ENCODE peak calls at places on chromosomes 6 and 20, in five cellular contexts. S, B, Z, R and H are unnamed samples.

GRCh38 chr6:52207066-52207465 is 20.9 kb downstream of the IL17A start:
- DNase-seq in S (no peak), B (no peak), Z (no peak), R (no peak), H (no peak)

GRCh38 chr6:117546674-117547073 is 55.6 kb downstream of the GOPC start:
- DNase-seq in S (no peak), B (peak), Z (no peak), R (no peak), H (peak)

GRCh38 chr6:22442826-22443225 is 126.5 kb upstream of the HDGFL1 start:
- DNase-seq in S (no peak), B (no peak), Z (no peak), R (no peak), H (no peak)

GRCh38 chr6:22873531-22874136 is 304.3 kb downstream of the HDGFL1 start:
- DNase-seq in S (no peak), B (no peak), Z (no peak), R (no peak), H (no peak)

GRCh38 chr20:48642105-48642880 is 185.5 kb downstream of the PREX1 start:
- DNase-seq in S (no peak), B (no peak), Z (no peak), R (no peak), H (no peak)

GRCh38 chr6:154852700-154853099 is 119.5 kb downstream of the SCAF8 start:
- DNase-seq in S (no peak), B (no peak), Z (no peak), R (no peak), H (no peak)

GRCh38 chr20:36214684-36215256 is 21.5 kb upstream of the AAR2 start:
- DNase-seq in S (no peak), B (peak), Z (no peak), R (no peak), H (peak)

GRCh38 chr6:113997106-113997505 is 26.2 kb upstream of the HDAC2 start:
- DNase-seq in S (peak), B (no peak), Z (no peak), R (no peak), H (no peak)

GRCh38 chr6:131657630-131658111 is 20.6 kb downstream of the ENPP3 start:
- DNase-seq in S (peak), B (no peak), Z (no peak), R (no peak), H (no peak)

GRCh38 chr6:134183844-134184243 is 131.4 kb upstream of the SLC2A12 start:
- DNase-seq in S (no peak), B (no peak), Z (no peak), R (no peak), H (no peak)

GRCh38 chr20:49850463-49851233 is 38.0 kb downstream of the SLC9A8 start:
- DNase-seq in S (no peak), B (peak), Z (no peak), R (no peak), H (no peak)

GRCh38 chr6:158026054-158026900 is 44.6 kb downstream of the SYNJ2 start:
- DNase-seq in S (peak), B (peak), Z (peak), R (peak), H (peak)

GRCh38 chr6:77089776-77090175 is 373.5 kb downstream of the HTR1B start:
- DNase-seq in S (no peak), B (no peak), Z (no peak), R (no peak), H (no peak)

GRCh38 chr20:62962891-62963613 is 10.5 kb downstream of the SLC17A9 start:
- DNase-seq in S (no peak), B (no peak), Z (no peak), R (no peak), H (no peak)

GRCh38 chr20:37581246-37581645 is 53.6 kb upstream of the BLCAP start:
- DNase-seq in S (no peak), B (no peak), Z (no peak), R (no peak), H (no peak)

GRCh38 chr6:42771741-42772100 is 10.1 kb upstream of the BICRAL start:
- DNase-seq in S (no peak), B (peak), Z (no peak), R (no peak), H (no peak)

GRCh38 chr6:161048636-161049035 is 57.1 kb downstream of the MAP3K4 start:
- DNase-seq in S (peak), B (no peak), Z (no peak), R (no peak), H (no peak)

GRCh38 chr20:55160022-55160421 is 684.6 kb downstream of the DOK5 start:
- DNase-seq in S (no peak), B (no peak), Z (no peak), R (no peak), H (no peak)

GRCh38 chr20:2626853-2627541 is 25.4 kb upstream of the NOP56 start:
- DNase-seq in S (peak), B (no peak), Z (no peak), R (no peak), H (no peak)

GRCh38 chr6:138944412-138944811 is 43.6 kb downstream of the REPS1 start:
- DNase-seq in S (peak), B (no peak), Z (no peak), R (no peak), H (no peak)

GRCh38 chr6:6699741-6700367 is 111.3 kb downstream of the LY86 start:
- DNase-seq in S (peak), B (peak), Z (peak), R (peak), H (peak)

GRCh38 chr20:25017257-25017803 is 24.8 kb upstream of the APMAP start:
- DNase-seq in S (no peak), B (peak), Z (peak), R (no peak), H (no peak)

GRCh38 chr20:51899674-51900073 is 97.4 kb upstream of the SALL4 start:
- DNase-seq in S (no peak), B (no peak), Z (no peak), R (no peak), H (no peak)

GRCh38 chr6:154683756-154684523 is 49.3 kb upstream of the SCAF8 start:
- DNase-seq in S (peak), B (peak), Z (no peak), R (no peak), H (no peak)

GRCh38 chr6:41155132-41155805 is 1.1 kb upstream of the TREML1 start:
- DNase-seq in S (no peak), B (no peak), Z (no peak), R (no peak), H (no peak)

GRCh38 chr20:13262701-13263335 is 41.7 kb downstream of the ISM1 start:
- DNase-seq in S (no peak), B (peak), Z (no peak), R (peak), H (no peak)

GRCh38 chr6:130997061-130997753 is 65.8 kb downstream of the EPB41L2 start:
- DNase-seq in S (no peak), B (no peak), Z (no peak), R (no peak), H (peak)

GRCh38 chr20:45909336-45909808 is 2.6 kb downstream of the PLTP start:
- DNase-seq in S (no peak), B (no peak), Z (no peak), R (no peak), H (no peak)

GRCh38 chr20:1245578-1245977 is 19.7 kb downstream of the RAD21L1 start:
- DNase-seq in S (no peak), B (no peak), Z (no peak), R (no peak), H (no peak)

GRCh38 chr20:4195499-4195898 is 180.1 kb upstream of the RNF24 start:
- DNase-seq in S (no peak), B (no peak), Z (no peak), R (no peak), H (peak)

GRCh38 chr6:66508433-66508832 is 801.4 kb upstream of the EYS start:
- DNase-seq in S (no peak), B (no peak), Z (no peak), R (no peak), H (no peak)

GRCh38 chr6:151549790-151550189 is 56.0 kb downstream of the CCDC170 start:
- DNase-seq in S (no peak), B (no peak), Z (no peak), R (no peak), H (no peak)

GRCh38 chr20:56802805-56803204 is 173.7 kb downstream of the TFAP2C start:
- DNase-seq in S (no peak), B (no peak), Z (no peak), R (no peak), H (no peak)

GRCh38 chr20:23399568-23400241 is 21.6 kb downstream of the NAPB start:
- DNase-seq in S (peak), B (no peak), Z (no peak), R (no peak), H (no peak)

GRCh38 chr20:64160536-64161495 is 3.4 kb upstream of the MYT1 start:
- DNase-seq in S (no peak), B (peak), Z (no peak), R (no peak), H (peak)

GRCh38 chr6:105136433-105137350 is 43.1 kb downstream of the POPDC3 start:
- DNase-seq in S (peak), B (peak), Z (no peak), R (no peak), H (peak)

GRCh38 chr6:37507082-37507481 is 7.4 kb upstream of the CCDC167 start:
- DNase-seq in S (no peak), B (no peak), Z (no peak), R (no peak), H (no peak)

GRCh38 chr6:66896415-66896814 is 1189.4 kb upstream of the EYS start:
- DNase-seq in S (no peak), B (no peak), Z (no peak), R (no peak), H (no peak)